ENCODE peak calls at places on chromosomes 13 and 19, in eight cellular contexts. O, G, B, D, C, X, Y and U are unnamed samples.

GRCh38 chr13:41286370-41286769 is 23.0 kb upstream of the MTRF1 start:
- DNase-seq in O (no peak), G (no peak), B (no peak), D (no peak), C (no peak), X (no peak), Y (no peak), U (peak; percentile 9)

GRCh38 chr13:31909889-31910551 is 121.6 kb upstream of the FRY start:
- DNase-seq in O (peak; percentile 82), G (peak; percentile 49), B (no peak), D (no peak), C (peak; percentile 53), X (peak; percentile 66), Y (peak; percentile 47), U (peak; percentile 15)

GRCh38 chr13:31322025-31322424 is 122.2 kb downstream of the B3GLCT start:
- DNase-seq in O (peak; percentile 93), G (peak; percentile 50), B (no peak), D (no peak), C (no peak), X (peak; percentile 22), Y (no peak), U (no peak)

GRCh38 chr19:1468274-1469199 is 10.5 kb downstream of the C19orf25 start:
- DNase-seq in O (no peak), G (no peak), B (no peak), D (no peak), C (no peak), X (peak; percentile 45), Y (no peak), U (peak; percentile 29)

GRCh38 chr19:17806945-17807344 is 12.0 kb downstream of the B3GNT3 start:
- DNase-seq in O (no peak), G (no peak), B (no peak), D (no peak), C (no peak), X (no peak), Y (no peak), U (no peak)

GRCh38 chr13:29532136-29532535 is 63.4 kb downstream of the SLC7A1 start:
- DNase-seq in O (no peak), G (no peak), B (no peak), D (no peak), C (no peak), X (no peak), Y (no peak), U (no peak)

GRCh38 chr19:14418743-14419037 is 451 bp downstream of the DDX39A start:
- DNase-seq in O (no peak), G (no peak), B (no peak), D (no peak), C (no peak), X (no peak), Y (no peak), U (no peak)

GRCh38 chr19:46493236-46494114 is 2.2 kb downstream of the PNMA8B start:
- DNase-seq in O (peak; percentile 58), G (no peak), B (peak; percentile 80), D (peak; percentile 85), C (no peak), X (no peak), Y (no peak), U (peak; percentile 37)

GRCh38 chr13:112731667-112732616 is 42.1 kb downstream of the ATP11A start:
- DNase-seq in O (no peak), G (no peak), B (peak; percentile 31), D (no peak), C (no peak), X (no peak), Y (no peak), U (no peak)

GRCh38 chr13:111370570-111371150 is 50.2 kb downstream of the TEX29 start:
- DNase-seq in O (no peak), G (no peak), B (peak; percentile 56), D (no peak), C (no peak), X (no peak), Y (no peak), U (no peak)

GRCh38 chr19:23542562-23542961 is 144.4 kb downstream of the ZNF675 start:
- DNase-seq in O (no peak), G (no peak), B (no peak), D (no peak), C (no peak), X (no peak), Y (no peak), U (no peak)
- H3K9me3 ChIP-seq in O (no peaks in the 10 kb centered on the region), G (no peaks in the 10 kb centered on the region), B (peaks cover 65% of the 10 kb centered on the region), D (no peaks in the 10 kb centered on the region), C (peaks cover 14% of the 10 kb centered on the region), X (no peaks in the 10 kb centered on the region), Y (no peaks in the 10 kb centered on the region), U (peaks cover 5% of the 10 kb centered on the region)

DNA sequence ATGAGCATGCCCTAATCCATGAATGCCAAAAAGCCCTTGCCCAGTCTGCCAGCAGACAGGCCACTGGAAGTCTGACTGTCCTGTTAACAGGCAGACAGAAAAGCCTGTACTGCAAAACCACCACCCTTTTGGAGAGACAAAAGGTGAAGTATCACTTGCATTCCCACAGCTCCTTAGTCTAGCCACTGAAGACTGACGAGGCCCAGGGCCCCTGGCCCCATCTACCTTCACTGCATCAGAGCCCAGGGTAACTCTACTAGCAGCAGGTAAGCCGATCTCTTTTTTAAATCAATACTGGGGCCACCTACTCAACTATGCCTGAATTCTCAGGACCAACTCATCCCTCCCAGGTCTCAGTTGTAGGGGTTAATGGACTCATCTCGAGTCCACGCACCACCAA is 45.5 kb downstream of the ZNF93 start:
- DNase-seq in O (no peak), G (no peak), B (no peak), D (no peak), C (no peak), X (no peak), Y (no peak), U (no peak)
- H3K9me3 ChIP-seq in O (no peaks in the 10 kb centered on the region), G (no peaks in the 10 kb centered on the region), B (peaks cover 92% of the 10 kb centered on the region), D (no peaks in the 10 kb centered on the region), C (peaks cover 38% of the 10 kb centered on the region), X (no peaks in the 10 kb centered on the region), Y (peaks cover 6% of the 10 kb centered on the region), U (peaks cover 20% of the 10 kb centered on the region)

DNA sequence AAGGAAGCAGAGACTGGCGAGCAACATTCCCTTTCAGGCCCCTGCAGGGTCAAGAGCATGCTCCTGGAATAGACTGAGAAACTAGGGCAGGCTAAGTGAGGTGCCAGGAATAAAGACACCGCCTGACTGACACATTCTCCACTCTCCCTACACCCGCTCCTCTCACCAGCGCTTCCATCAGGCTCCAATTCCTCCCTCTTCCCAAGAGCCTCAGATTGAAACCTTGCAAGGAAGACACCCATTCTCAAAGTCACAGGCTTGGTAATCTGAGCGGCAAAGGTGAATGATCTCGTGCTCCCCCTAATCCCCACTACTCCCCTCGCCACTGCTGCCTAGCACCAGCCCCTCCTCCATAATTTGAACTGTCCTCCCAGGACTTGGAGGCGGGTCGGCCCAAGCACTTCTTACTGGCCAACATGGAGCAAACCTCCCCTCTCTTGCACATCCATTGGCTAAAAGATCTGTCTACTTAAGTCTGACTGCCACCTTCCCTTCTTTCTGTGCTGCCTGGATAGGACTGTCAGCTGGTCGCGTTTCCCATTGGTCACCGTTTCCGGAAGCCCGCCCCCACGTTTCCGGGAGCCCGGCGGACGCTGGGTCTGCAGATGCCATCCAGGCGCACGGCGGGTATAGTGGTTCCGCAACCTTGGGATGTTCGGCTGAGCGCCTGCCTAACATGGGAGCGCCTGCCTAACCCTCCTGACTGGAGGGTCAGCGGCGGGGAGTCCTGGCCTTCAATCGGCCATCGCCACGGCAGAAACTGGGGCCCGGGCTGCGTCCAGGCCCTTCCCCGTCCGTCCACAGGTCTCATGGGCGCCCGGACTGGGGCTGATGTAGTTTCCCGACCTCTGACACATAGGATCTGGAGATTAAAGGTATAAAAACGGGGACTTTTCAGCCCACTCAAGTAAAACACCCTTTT is 33.6 kb downstream of the ZNF383 start:
- DNase-seq in O (peak; percentile 98), G (peak; percentile 75), B (peak; percentile 88), D (peak; percentile 84), C (peak; percentile 43), X (peak; percentile 70), Y (no peak), U (peak; percentile 19)
- H3K9me3 ChIP-seq in O (peaks cover 3% of the 10 kb centered on the region), G (peaks cover 48% of the 10 kb centered on the region), B (peaks cover 100% of the 10 kb centered on the region), D (peaks cover 12% of the 10 kb centered on the region), C (peaks cover 99% of the 10 kb centered on the region), X (peaks cover 29% of the 10 kb centered on the region), Y (peaks cover 24% of the 10 kb centered on the region), U (peaks cover 91% of the 10 kb centered on the region)

DNA sequence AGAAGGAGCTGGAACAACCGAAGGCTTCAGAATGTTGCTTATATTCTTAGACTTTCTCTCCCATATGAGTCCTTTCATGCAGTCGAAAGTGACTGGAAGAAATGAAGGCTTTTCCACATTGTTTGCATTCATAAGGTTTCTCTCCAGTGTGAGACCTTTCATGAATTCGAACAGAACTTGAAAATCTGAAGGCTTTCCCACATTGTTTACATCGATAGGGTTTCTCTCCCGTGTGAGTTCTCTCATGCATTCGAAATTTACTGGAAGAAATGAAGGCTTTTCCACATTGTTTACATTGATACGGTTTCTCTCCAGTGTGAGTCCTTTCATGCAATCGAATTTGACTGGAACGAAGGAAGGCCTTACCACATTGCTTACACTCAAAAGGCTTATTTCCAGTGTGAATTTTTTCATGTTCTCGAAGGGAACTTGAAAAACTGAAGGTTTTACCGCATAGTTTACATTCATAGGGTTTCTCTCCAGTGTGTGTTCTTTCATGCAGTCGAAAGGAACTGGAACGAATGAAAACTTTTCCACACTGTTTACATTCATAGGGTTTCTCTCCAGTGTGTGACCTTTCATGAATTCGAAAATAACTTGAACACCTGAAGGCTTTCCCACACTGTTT is 21.5 kb downstream of the ZNF14 start:
- DNase-seq in O (no peak), G (no peak), B (no peak), D (no peak), C (no peak), X (no peak), Y (no peak), U (no peak)
- H3K9me3 ChIP-seq in O (peaks cover 16% of the 10 kb centered on the region), G (peaks cover 93% of the 10 kb centered on the region), B (peaks cover 100% of the 10 kb centered on the region), D (peaks cover 37% of the 10 kb centered on the region), C (peaks cover 100% of the 10 kb centered on the region), X (peaks cover 91% of the 10 kb centered on the region), Y (peaks cover 77% of the 10 kb centered on the region), U (peaks cover 100% of the 10 kb centered on the region)

DNA sequence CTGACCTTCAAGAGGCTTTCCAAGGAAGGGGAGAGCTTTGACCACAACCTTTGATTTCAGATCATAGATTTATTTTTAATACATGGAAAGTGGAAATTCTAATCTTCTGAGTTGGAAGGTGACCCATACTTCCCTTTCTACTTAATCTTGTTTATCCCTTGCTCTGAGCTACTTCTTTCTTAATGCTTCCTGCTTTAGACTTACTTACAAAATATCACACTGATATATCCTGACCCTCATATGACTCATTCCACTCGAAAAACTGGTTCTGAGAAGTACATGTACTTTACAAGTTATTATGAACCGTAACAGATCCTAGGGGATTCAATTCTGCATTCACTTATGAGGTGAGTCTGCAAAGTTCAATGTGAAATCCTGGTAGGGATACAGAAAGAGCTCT is 76.2 kb upstream of the IRS2 start:
- DNase-seq in O (peak; percentile 60), G (no peak), B (no peak), D (no peak), C (no peak), X (no peak), Y (no peak), U (no peak)
- H3K9me3 ChIP-seq in O (no peaks in the 10 kb centered on the region), G (no peaks in the 10 kb centered on the region), B (no peaks in the 10 kb centered on the region), D (no peaks in the 10 kb centered on the region), C (no peaks in the 10 kb centered on the region), X (no peaks in the 10 kb centered on the region), Y (no peaks in the 10 kb centered on the region), U (no peaks in the 10 kb centered on the region)

GRCh38 chr19:23505738-23506137 is 110.5 kb upstream of the ZNF91 start:
- DNase-seq in O (no peak), G (no peak), B (no peak), D (no peak), C (no peak), X (no peak), Y (no peak), U (no peak)
- H3K9me3 ChIP-seq in O (no peaks in the 10 kb centered on the region), G (no peaks in the 10 kb centered on the region), B (peaks cover 41% of the 10 kb centered on the region), D (peaks cover 2% of the 10 kb centered on the region), C (no peaks in the 10 kb centered on the region), X (no peaks in the 10 kb centered on the region), Y (no peaks in the 10 kb centered on the region), U (no peaks in the 10 kb centered on the region)